ENCODE peak calls at places on chromosomes 3 and 15, in ten cellular contexts. Z is stimulated activated CD4-positive, alpha-beta T cell treated with anti-CD3 and anti-CD28 coated beads, TNF-alpha, amount 100 ng/mL, for 1 hour; L is SW 1271; A is substantia nigra; J is heart left ventricle; P is lung microvascular endothelial cell; K is GF-D8; V is occipital lobe; H is stimulated activated CD8-positive, alpha-beta memory T cell treated with anti-CD3 and anti-CD28 coated beads, Interleukin-2, amount 100 ng/mL, for 48 hours; R is effector CD4-positive, alpha-beta T cell. U is an unnamed sample.

GRCh38 chr3:10783360-10784346 is 32.4 kb upstream of the SLC6A11 start:
- DNase-seq in Z (no peak), L (peak; percentile 52), A (peak; percentile 19), J (no peak), P (peak; percentile 52), K (peak; percentile 11), V (no peak), H (no peak), R (peak; percentile 15), U (peak; percentile 13)

GRCh38 chr3:118505784-118506183 is 528.9 kb downstream of the IGSF11 start:
- DNase-seq in Z (no peak), L (peak; percentile 19), A (no peak), J (no peak), P (no peak), K (no peak), V (no peak), H (no peak), R (no peak), U (peak; percentile 0)

GRCh38 chr3:14431928-14432834 is 29.8 kb downstream of the SLC6A6 start:
- DNase-seq in Z (peak; percentile 84), L (peak; percentile 95), A (peak; percentile 93), J (peak; percentile 85), P (peak; percentile 88), K (peak; percentile 78), V (peak; percentile 84), H (peak; percentile 89), R (peak; percentile 95), U (peak; percentile 72)

GRCh38 chr15:41714291-41714690 is 54.1 kb downstream of the MGA start:
- DNase-seq in Z (no peak), L (no peak), A (no peak), J (no peak), P (no peak), K (no peak), V (no peak), H (no peak), R (no peak), U (no peak)

GRCh38 chr15:50653156-50653743 is 33.3 kb downstream of the TRPM7 start:
- DNase-seq in Z (no peak), L (no peak), A (no peak), J (no peak), P (no peak), K (no peak), V (no peak), H (no peak), R (no peak), U (no peak)

GRCh38 chr3:71695000-71695482 is 30.2 kb downstream of the EIF4E3 start:
- DNase-seq in Z (no peak), L (no peak), A (peak; percentile 24), J (no peak), P (no peak), K (no peak), V (peak; percentile 12), H (no peak), R (no peak), U (no peak)

GRCh38 chr15:70587896-70588567 is 175.3 kb downstream of the UACA start:
- DNase-seq in Z (no peak), L (no peak), A (no peak), J (no peak), P (no peak), K (no peak), V (no peak), H (no peak), R (no peak), U (no peak)

GRCh38 chr15:67135494-67135893 is 70.1 kb downstream of the SMAD3 start:
- DNase-seq in Z (no peak), L (no peak), A (no peak), J (no peak), P (no peak), K (no peak), V (no peak), H (no peak), R (no peak), U (peak; percentile 66)

GRCh38 chr3:41199866-41200668 is 762 bp downstream of the CTNNB1 start:
- DNase-seq in Z (peak; percentile 24), L (peak; percentile 32), A (peak; percentile 58), J (peak; percentile 45), P (peak; percentile 26), K (no peak), V (peak; percentile 54), H (peak; percentile 39), R (peak; percentile 2), U (peak; percentile 52)

GRCh38 chr3:195859061-195859845 is 47.5 kb upstream of the MUC4 start:
- DNase-seq in Z (peak; percentile 79), L (peak; percentile 24), A (peak; percentile 61), J (peak; percentile 52), P (peak; percentile 67), K (no peak), V (peak; percentile 35), H (peak; percentile 52), R (peak; percentile 68), U (peak; percentile 55)

GRCh38 chr3:177770821-177771220 is 573.5 kb upstream of the TBL1XR1 start:
- DNase-seq in Z (no peak), L (no peak), A (no peak), J (no peak), P (no peak), K (no peak), V (no peak), H (no peak), R (no peak), U (peak; percentile 55)

GRCh38 chr3:127722104-127722784 is 49.5 kb downstream of the ABTB1 start:
- DNase-seq in Z (no peak), L (no peak), A (no peak), J (no peak), P (no peak), K (no peak), V (no peak), H (no peak), R (no peak), U (no peak)

GRCh38 chr15:42056934-42057743 is 36.3 kb upstream of the PLA2G4E start:
- DNase-seq in Z (peak; percentile 24), L (peak; percentile 71), A (peak; percentile 73), J (peak; percentile 76), P (peak; percentile 87), K (no peak), V (peak; percentile 32), H (peak; percentile 40), R (peak; percentile 32), U (peak; percentile 53)

GRCh38 chr3:177451940-177452484 is 254.7 kb upstream of the TBL1XR1 start:
- DNase-seq in Z (no peak), L (no peak), A (no peak), J (no peak), P (peak; percentile 84), K (no peak), V (no peak), H (no peak), R (no peak), U (peak; percentile 78)

GRCh38 chr3:31425401-31425800 is 107.3 kb upstream of the STT3B start:
- DNase-seq in Z (no peak), L (no peak), A (no peak), J (no peak), P (no peak), K (no peak), V (no peak), H (no peak), R (no peak), U (no peak)

GRCh38 chr3:18349197-18349798 is 75.8 kb downstream of the SATB1 start:
- DNase-seq in Z (no peak), L (no peak), A (peak; percentile 3), J (no peak), P (no peak), K (no peak), V (no peak), H (no peak), R (no peak), U (no peak)

GRCh38 chr3:128338536-128339400 is 127.9 kb downstream of the DNAJB8 start:
- DNase-seq in Z (no peak), L (no peak), A (no peak), J (no peak), P (no peak), K (no peak), V (no peak), H (no peak), R (no peak), U (no peak)

GRCh38 chr3:62134061-62134496 is 239.3 kb downstream of the FEZF2 start:
- DNase-seq in Z (no peak), L (no peak), A (no peak), J (peak; percentile 73), P (peak; percentile 14), K (peak; percentile 52), V (no peak), H (no peak), R (no peak), U (peak; percentile 5)

GRCh38 chr15:99409097-99409473 is 156.7 kb upstream of the MEF2A start:
- DNase-seq in Z (no peak), L (peak; percentile 13), A (peak; percentile 58), J (peak; percentile 71), P (peak; percentile 85), K (peak; percentile 14), V (peak; percentile 24), H (no peak), R (no peak), U (peak; percentile 46)

GRCh38 chr3:38588995-38589937 is 60.2 kb downstream of the SCN5A start:
- DNase-seq in Z (no peak), L (no peak), A (no peak), J (peak; percentile 13), P (no peak), K (no peak), V (no peak), H (no peak), R (no peak), U (no peak)

GRCh38 chr3:171790574-171790897 is 19.7 kb downstream of the PLD1 start:
- DNase-seq in Z (no peak), L (no peak), A (no peak), J (no peak), P (peak; percentile 45), K (no peak), V (no peak), H (no peak), R (no peak), U (no peak)

GRCh38 chr15:63481105-63481810 is 23.1 kb upstream of the USP3 start:
- DNase-seq in Z (no peak), L (no peak), A (no peak), J (no peak), P (no peak), K (no peak), V (no peak), H (no peak), R (peak; percentile 29), U (no peak)